ENCODE peak calls at places on chromosomes 4 and X, in eight cellular contexts. One of them, this sample, is unnamed.

GRCh38 chr4:89373396-89373795 is 65.8 kb upstream of the GPRIN3 start:
- DNase-seq in endothelial cell of umbilical vein: no peak
- DNase-seq in sigmoid colon: no peak
- DNase-seq in right lobe of liver: no peak
- DNase-seq in uterus: no peak
- DNase-seq in spleen: no peak
- DNase-seq in breast epithelium: no peak
- DNase-seq in esophagus squamous epithelium: no peak
- DNase-seq in this sample: no peak

GRCh38 chr4:4859799-4860380 is 425 bp downstream of the MSX1 start:
- DNase-seq in spleen: no peak
- DNase-seq in right lobe of liver: no peak
- DNase-seq in sigmoid colon: no peak
- DNase-seq in endothelial cell of umbilical vein: peak; percentile 13
- DNase-seq in esophagus squamous epithelium: no peak
- DNase-seq in breast epithelium: no peak
- DNase-seq in uterus: no peak
- DNase-seq in this sample: no peak

GRCh38 chr4:188930822-188931221 is 791.6 kb downstream of the TRIML1 start:
- DNase-seq in uterus: no peak
- DNase-seq in breast epithelium: no peak
- DNase-seq in right lobe of liver: no peak
- DNase-seq in sigmoid colon: no peak
- DNase-seq in spleen: no peak
- DNase-seq in esophagus squamous epithelium: no peak
- DNase-seq in endothelial cell of umbilical vein: no peak
- DNase-seq in this sample: no peak

GRCh38 chr4:2302387-2303119 is 40.6 kb upstream of the MXD4 start:
- DNase-seq in esophagus squamous epithelium: no peak
- DNase-seq in right lobe of liver: no peak
- DNase-seq in uterus: no peak
- DNase-seq in endothelial cell of umbilical vein: no peak
- DNase-seq in sigmoid colon: no peak
- DNase-seq in spleen: peak; percentile 43
- DNase-seq in breast epithelium: no peak
- DNase-seq in this sample: no peak

GRCh38 chr4:147940144-147940543 is 208.3 kb downstream of the ARHGAP10 start:
- DNase-seq in right lobe of liver: no peak
- DNase-seq in uterus: no peak
- DNase-seq in breast epithelium: no peak
- DNase-seq in esophagus squamous epithelium: no peak
- DNase-seq in spleen: no peak
- DNase-seq in endothelial cell of umbilical vein: no peak
- DNase-seq in sigmoid colon: no peak
- DNase-seq in this sample: no peak

GRCh38 chrX:71632923-71633657 is 14.8 kb upstream of the CXCR3 start:
- DNase-seq in right lobe of liver: no peak
- DNase-seq in esophagus squamous epithelium: no peak
- DNase-seq in uterus: no peak
- DNase-seq in endothelial cell of umbilical vein: no peak
- DNase-seq in breast epithelium: no peak
- DNase-seq in sigmoid colon: no peak
- DNase-seq in spleen: no peak
- DNase-seq in this sample: no peak

GRCh38 chr4:70721747-70722146 is at the start of gene RUFY3:
- DNase-seq in uterus: peak; percentile 69
- DNase-seq in breast epithelium: no peak
- DNase-seq in right lobe of liver: no peak
- DNase-seq in sigmoid colon: peak; percentile 78
- DNase-seq in esophagus squamous epithelium: no peak
- DNase-seq in endothelial cell of umbilical vein: no peak
- DNase-seq in spleen: no peak
- DNase-seq in this sample: no peak

GRCh38 chrX:154486052-154486395 is 391 bp downstream of the UBL4A start:
- DNase-seq in endothelial cell of umbilical vein: peak; percentile 2
- DNase-seq in spleen: peak; percentile 87
- DNase-seq in right lobe of liver: peak; percentile 50
- DNase-seq in esophagus squamous epithelium: no peak
- DNase-seq in sigmoid colon: peak; percentile 74
- DNase-seq in breast epithelium: no peak
- DNase-seq in uterus: no peak
- DNase-seq in this sample: no peak

GRCh38 chr4:106690487-106690886 is 321.9 kb upstream of the GIMD1 start:
- DNase-seq in spleen: no peak
- DNase-seq in right lobe of liver: no peak
- DNase-seq in esophagus squamous epithelium: no peak
- DNase-seq in sigmoid colon: no peak
- DNase-seq in breast epithelium: no peak
- DNase-seq in endothelial cell of umbilical vein: peak; percentile 86
- DNase-seq in uterus: no peak
- DNase-seq in this sample: no peak

GRCh38 chr4:138910914-138911336 is 104.7 kb upstream of the NOCT start:
- DNase-seq in endothelial cell of umbilical vein: peak; percentile 99
- DNase-seq in esophagus squamous epithelium: peak; percentile 4
- DNase-seq in right lobe of liver: peak; percentile 74
- DNase-seq in spleen: peak; percentile 74
- DNase-seq in breast epithelium: peak; percentile 84
- DNase-seq in uterus: peak; percentile 79
- DNase-seq in sigmoid colon: peak; percentile 81
- DNase-seq in this sample: peak; percentile 50

GRCh38 chrX:141405878-141406492 is 163.7 kb upstream of the SPANXC start:
- DNase-seq in breast epithelium: no peak
- DNase-seq in uterus: no peak
- DNase-seq in sigmoid colon: no peak
- DNase-seq in endothelial cell of umbilical vein: no peak
- DNase-seq in right lobe of liver: no peak
- DNase-seq in esophagus squamous epithelium: no peak
- DNase-seq in spleen: no peak
- DNase-seq in this sample: no peak

GRCh38 chrX:18674417-18674787 is 2.5 kb upstream of the RS1 start:
- DNase-seq in breast epithelium: no peak
- DNase-seq in endothelial cell of umbilical vein: peak; percentile 4
- DNase-seq in sigmoid colon: peak; percentile 66
- DNase-seq in uterus: no peak
- DNase-seq in right lobe of liver: peak; percentile 52
- DNase-seq in esophagus squamous epithelium: peak; percentile 1
- DNase-seq in spleen: peak; percentile 86
- DNase-seq in this sample: no peak

GRCh38 chr4:151294833-151295496 is 18.0 kb downstream of the PRSS48 start:
- DNase-seq in spleen: no peak
- DNase-seq in uterus: no peak
- DNase-seq in esophagus squamous epithelium: no peak
- DNase-seq in endothelial cell of umbilical vein: no peak
- DNase-seq in breast epithelium: no peak
- DNase-seq in sigmoid colon: no peak
- DNase-seq in right lobe of liver: no peak
- DNase-seq in this sample: no peak

GRCh38 chrX:12469296-12469695 is 321.9 kb upstream of the PRPS2 start:
- DNase-seq in endothelial cell of umbilical vein: no peak
- DNase-seq in spleen: no peak
- DNase-seq in uterus: no peak
- DNase-seq in sigmoid colon: no peak
- DNase-seq in breast epithelium: no peak
- DNase-seq in right lobe of liver: no peak
- DNase-seq in esophagus squamous epithelium: no peak
- DNase-seq in this sample: no peak

GRCh38 chr4:186144596-186145569 is 40.4 kb downstream of the FAM149A start:
- DNase-seq in uterus: peak; percentile 56
- DNase-seq in endothelial cell of umbilical vein: peak; percentile 20
- DNase-seq in breast epithelium: no peak
- DNase-seq in spleen: peak; percentile 78
- DNase-seq in esophagus squamous epithelium: no peak
- DNase-seq in sigmoid colon: peak; percentile 79
- DNase-seq in right lobe of liver: peak; percentile 83
- DNase-seq in this sample: no peak

GRCh38 chrX:71320126-71320525 is 18.6 kb downstream of the ITGB1BP2 start:
- DNase-seq in esophagus squamous epithelium: no peak
- DNase-seq in uterus: no peak
- DNase-seq in spleen: no peak
- DNase-seq in sigmoid colon: no peak
- DNase-seq in endothelial cell of umbilical vein: no peak
- DNase-seq in right lobe of liver: no peak
- DNase-seq in breast epithelium: no peak
- DNase-seq in this sample: no peak

DNA sequence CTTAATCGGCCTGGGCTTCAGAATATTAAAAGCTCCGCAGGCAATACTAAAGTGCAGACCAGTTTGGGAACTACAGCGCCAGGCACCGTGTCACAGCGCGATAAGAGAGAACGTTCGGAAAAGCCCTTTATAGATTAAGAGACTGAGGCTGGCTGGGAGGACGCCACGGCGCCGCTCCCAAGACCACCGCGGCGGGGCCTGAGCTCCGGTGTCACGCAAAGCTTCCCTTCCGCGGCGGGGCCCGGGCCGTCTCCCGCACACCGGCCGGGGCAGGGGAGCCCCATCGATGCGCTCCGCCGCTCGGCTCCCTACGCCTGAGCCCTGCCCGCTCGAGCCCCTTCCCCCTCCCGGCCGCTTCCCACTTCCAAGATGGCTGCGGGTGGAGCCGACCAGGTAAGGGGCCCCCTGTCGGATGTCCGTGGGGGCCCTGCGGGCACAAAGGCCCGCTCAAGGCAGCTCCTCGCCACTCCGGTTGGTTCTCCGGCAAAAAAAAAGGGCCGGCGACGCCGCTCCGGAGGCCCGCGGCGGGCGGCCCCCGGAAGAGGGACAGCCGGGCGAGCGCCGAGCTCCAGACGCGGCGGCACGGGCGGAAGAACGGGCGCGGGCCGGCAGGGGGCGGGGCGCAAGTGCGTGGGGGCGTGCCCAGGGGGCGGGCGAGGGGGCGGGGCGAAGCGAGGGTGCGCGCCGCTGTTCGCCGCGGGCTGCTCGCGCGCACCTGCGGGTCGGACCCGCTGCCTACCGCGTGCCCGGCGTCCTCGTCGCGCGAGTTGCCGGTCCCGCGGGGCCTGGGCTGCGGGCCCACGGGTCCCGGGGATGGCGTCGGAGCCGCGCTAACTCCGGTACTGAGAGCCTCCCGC is at the start of gene TBC1D14:
- DNase-seq in breast epithelium: peak; percentile 80
- DNase-seq in right lobe of liver: peak; percentile 90
- DNase-seq in uterus: peak; percentile 89
- DNase-seq in esophagus squamous epithelium: peak; percentile 39
- DNase-seq in endothelial cell of umbilical vein: peak; percentile 85
- DNase-seq in sigmoid colon: peak; percentile 95
- DNase-seq in spleen: peak; percentile 98
- DNase-seq in this sample: peak; percentile 97
- TF ChIP-seq POLR2A in breast epithelium: no peak
- TF ChIP-seq POLR2A in right lobe of liver: peak; percentile 87
- TF ChIP-seq POLR2A in uterus: peak; percentile 37
- TF ChIP-seq POLR2A in esophagus squamous epithelium: no peak
- TF ChIP-seq POLR2A in endothelial cell of umbilical vein: peak; percentile 56
- TF ChIP-seq POLR2A in sigmoid colon: no peak
- TF ChIP-seq POLR2A in spleen: no peak
- TF ChIP-seq POLR2A in this sample: peak; percentile 80

GRCh38 chr4:40245794-40246546 is 49.1 kb downstream of the RHOH start:
- DNase-seq in spleen: no peak
- DNase-seq in right lobe of liver: no peak
- DNase-seq in sigmoid colon: no peak
- DNase-seq in breast epithelium: no peak
- DNase-seq in esophagus squamous epithelium: no peak
- DNase-seq in uterus: no peak
- DNase-seq in endothelial cell of umbilical vein: no peak
- DNase-seq in this sample: no peak
- TF ChIP-seq POLR2A in spleen: no peak
- TF ChIP-seq POLR2A in right lobe of liver: no peak
- TF ChIP-seq POLR2A in sigmoid colon: no peak
- TF ChIP-seq POLR2A in breast epithelium: no peak
- TF ChIP-seq POLR2A in esophagus squamous epithelium: no peak
- TF ChIP-seq POLR2A in uterus: no peak
- TF ChIP-seq POLR2A in endothelial cell of umbilical vein: no peak
- TF ChIP-seq POLR2A in this sample: no peak

GRCh38 chrX:143869018-143869417 is 14.9 kb upstream of the UBE2NL start:
- DNase-seq in breast epithelium: no peak
- DNase-seq in spleen: no peak
- DNase-seq in sigmoid colon: no peak
- DNase-seq in right lobe of liver: no peak
- DNase-seq in esophagus squamous epithelium: no peak
- DNase-seq in endothelial cell of umbilical vein: no peak
- DNase-seq in uterus: no peak
- DNase-seq in this sample: no peak
- TF ChIP-seq POLR2A in breast epithelium: no peak
- TF ChIP-seq POLR2A in spleen: no peak
- TF ChIP-seq POLR2A in sigmoid colon: no peak
- TF ChIP-seq POLR2A in right lobe of liver: no peak
- TF ChIP-seq POLR2A in esophagus squamous epithelium: no peak
- TF ChIP-seq POLR2A in endothelial cell of umbilical vein: no peak
- TF ChIP-seq POLR2A in uterus: no peak
- TF ChIP-seq POLR2A in this sample: no peak

GRCh38 chrX:68828740-68829593 is at the start of gene EFNB1:
- DNase-seq in sigmoid colon: peak; percentile 97
- DNase-seq in uterus: peak; percentile 94
- DNase-seq in endothelial cell of umbilical vein: peak; percentile 95
- DNase-seq in breast epithelium: peak; percentile 93
- DNase-seq in right lobe of liver: peak; percentile 91
- DNase-seq in esophagus squamous epithelium: peak; percentile 68
- DNase-seq in spleen: peak; percentile 95
- DNase-seq in this sample: peak; percentile 90

GRCh38 chrX:68826113-68826980 is 2.5 kb upstream of the EFNB1 start:
- DNase-seq in endothelial cell of umbilical vein: no peak
- DNase-seq in uterus: no peak
- DNase-seq in breast epithelium: no peak
- DNase-seq in sigmoid colon: peak; percentile 52
- DNase-seq in right lobe of liver: peak; percentile 35
- DNase-seq in esophagus squamous epithelium: no peak
- DNase-seq in spleen: no peak
- DNase-seq in this sample: no peak

GRCh38 chrX:68827256-68827655 is 1.6 kb upstream of the EFNB1 start:
- DNase-seq in esophagus squamous epithelium: no peak
- DNase-seq in uterus: no peak
- DNase-seq in right lobe of liver: no peak
- DNase-seq in sigmoid colon: peak; percentile 46
- DNase-seq in spleen: no peak
- DNase-seq in breast epithelium: no peak
- DNase-seq in endothelial cell of umbilical vein: no peak
- DNase-seq in this sample: no peak

GRCh38 chrX:68829594-68830485 is 1.0 kb downstream of the EFNB1 start:
- DNase-seq in breast epithelium: no peak
- DNase-seq in uterus: no peak
- DNase-seq in spleen: no peak
- DNase-seq in sigmoid colon: peak; percentile 70
- DNase-seq in right lobe of liver: no peak
- DNase-seq in esophagus squamous epithelium: no peak
- DNase-seq in endothelial cell of umbilical vein: peak; percentile 36
- DNase-seq in this sample: no peak

GRCh38 chrX:68827848-68828562 is 816 bp upstream of the EFNB1 start:
- DNase-seq in spleen: peak; percentile 92
- DNase-seq in uterus: peak; percentile 89
- DNase-seq in breast epithelium: peak; percentile 75
- DNase-seq in sigmoid colon: peak; percentile 93
- DNase-seq in endothelial cell of umbilical vein: peak; percentile 79
- DNase-seq in esophagus squamous epithelium: peak; percentile 21
- DNase-seq in right lobe of liver: peak; percentile 82
- DNase-seq in this sample: peak; percentile 76
- TF ChIP-seq POLR2A in spleen: no peak
- TF ChIP-seq POLR2A in uterus: no peak
- TF ChIP-seq POLR2A in breast epithelium: no peak
- TF ChIP-seq POLR2A in sigmoid colon: no peak
- TF ChIP-seq POLR2A in endothelial cell of umbilical vein: no peak
- TF ChIP-seq POLR2A in esophagus squamous epithelium: no peak
- TF ChIP-seq POLR2A in right lobe of liver: no peak
- TF ChIP-seq POLR2A in this sample: no peak

GRCh38 chr4:55175779-55176231 is 50.4 kb upstream of the KDR start:
- DNase-seq in esophagus squamous epithelium: no peak
- DNase-seq in breast epithelium: no peak
- DNase-seq in uterus: no peak
- DNase-seq in endothelial cell of umbilical vein: peak; percentile 66
- DNase-seq in sigmoid colon: no peak
- DNase-seq in right lobe of liver: no peak
- DNase-seq in spleen: no peak
- DNase-seq in this sample: no peak
- TF ChIP-seq POLR2A in esophagus squamous epithelium: no peak
- TF ChIP-seq POLR2A in breast epithelium: no peak
- TF ChIP-seq POLR2A in uterus: no peak
- TF ChIP-seq POLR2A in endothelial cell of umbilical vein: no peak
- TF ChIP-seq POLR2A in sigmoid colon: no peak
- TF ChIP-seq POLR2A in right lobe of liver: no peak
- TF ChIP-seq POLR2A in spleen: no peak
- TF ChIP-seq POLR2A in this sample: no peak

This sample was measured in upper lobe of left lung.